ENCODE peak calls at places on chromosomes 5 and 9, in seven cellular contexts. U is BE2C, G is tibial artery, Q is body of pancreas, B is MG63, A is lower lobe of right lung, D is PC-3. T is an unnamed sample.

GRCh38 chr5:33824516-33825195 is 67.1 kb downstream of the ADAMTS12 start:
- DNase-seq in Q (no peak), B (no peak), U (no peak), G (no peak), D (no peak), A (no peak), T (no peak)

GRCh38 chr5:1800470-1801060 is 642 bp upstream of the NDUFS6 start:
- DNase-seq in A (no peak), G (peak), U (no peak), D (peak), B (no peak), Q (no peak), T (peak)

GRCh38 chr9:2477755-2478154 is 143.8 kb upstream of the VLDLR start:
- DNase-seq in G (no peak), U (no peak), A (no peak), D (peak), Q (no peak), B (no peak), T (no peak)

GRCh38 chr9:133635506-133635902 is 659 bp upstream of the DBH start:
- DNase-seq in B (no peak), G (no peak), U (no peak), D (no peak), A (no peak), Q (no peak), T (no peak)

GRCh38 chr5:151523335-151523734 is 67.8 kb downstream of the FAT2 start:
- DNase-seq in B (peak), D (peak), Q (no peak), U (peak), G (no peak), A (no peak), T (peak)

GRCh38 chr9:6014668-6015270 is 655 bp downstream of the RANBP6 start:
- DNase-seq in G (no peak), A (no peak), B (no peak), U (no peak), Q (no peak), D (peak), T (peak)

GRCh38 chr5:176870110-176870591 is 29.0 kb downstream of the HK3 start:
- DNase-seq in B (peak), Q (peak), A (no peak), G (no peak), D (peak), U (peak), T (peak)

GRCh38 chr5:41670854-41671791 is 160.7 kb upstream of the PLCXD3 start:
- DNase-seq in B (no peak), U (no peak), Q (no peak), G (no peak), D (no peak), A (no peak), T (no peak)

GRCh38 chr5:10499776-10500175 is 58.1 kb downstream of the ROPN1L start:
- DNase-seq in A (no peak), D (no peak), G (no peak), B (peak), U (no peak), Q (no peak), T (no peak)

GRCh38 chr9:20532584-20532983 is 89.7 kb downstream of the MLLT3 start:
- DNase-seq in A (no peak), Q (no peak), U (no peak), D (no peak), G (no peak), B (no peak), T (no peak)

GRCh38 chr5:118468085-118468484 is 520.3 kb downstream of the DTWD2 start:
- DNase-seq in G (no peak), D (no peak), U (no peak), A (no peak), Q (no peak), B (no peak), T (no peak)

GRCh38 chr9:131735238-131736181 is 4.4 kb downstream of the RAPGEF1 start:
- DNase-seq in G (no peak), U (no peak), B (no peak), Q (no peak), A (no peak), D (peak), T (no peak)

GRCh38 chr5:156913719-156914370 is 49.2 kb downstream of the TIMD4 start:
- DNase-seq in Q (no peak), A (no peak), U (no peak), D (no peak), B (no peak), G (no peak), T (no peak)

GRCh38 chr5:150396247-150396646 is 16.5 kb downstream of the CD74 start:
- DNase-seq in G (no peak), B (no peak), Q (no peak), U (no peak), D (no peak), A (no peak), T (no peak)

GRCh38 chr9:6909186-6909585 is 151.4 kb downstream of the KDM4C start:
- DNase-seq in G (no peak), A (no peak), Q (no peak), B (no peak), D (no peak), U (no peak), T (no peak)

GRCh38 chr5:112637343-112637742 is 100.3 kb upstream of the APC start:
- DNase-seq in B (no peak), D (no peak), U (no peak), Q (no peak), A (no peak), G (no peak), T (no peak)

GRCh38 chr5:14268236-14268701 is 125.1 kb downstream of the TRIO start:
- DNase-seq in A (no peak), U (peak), G (no peak), Q (no peak), B (peak), D (peak), T (peak)

GRCh38 chr9:124869986-124870560 is 8.1 kb downstream of the ARPC5L start:
- DNase-seq in A (peak), Q (peak), D (peak), U (no peak), G (no peak), B (no peak), T (peak)

GRCh38 chr5:50968296-50969206 is 302.1 kb downstream of the PARP8 start:
- DNase-seq in U (no peak), Q (no peak), A (no peak), G (no peak), D (no peak), B (no peak), T (no peak)

GRCh38 chr9:105088499-105088898 is 156.0 kb upstream of the SLC44A1 start:
- DNase-seq in Q (no peak), B (no peak), D (no peak), A (no peak), G (no peak), U (no peak), T (no peak)

GRCh38 chr9:81557957-81558791 is 131.2 kb downstream of the TLE1 start:
- DNase-seq in B (no peak), D (peak), U (no peak), Q (peak), A (no peak), G (no peak), T (peak)

GRCh38 chr9:95626885-95627558 is 110.3 kb upstream of the PTCH1 start:
- DNase-seq in U (no peak), A (peak), D (no peak), B (no peak), G (peak), Q (peak), T (no peak)

GRCh38 chr9:101564252-101564651 is 30.5 kb downstream of the PPP3R2 start:
- DNase-seq in U (no peak), Q (no peak), B (no peak), D (no peak), A (no peak), G (no peak), T (no peak)

GRCh38 chr9:136352682-136353081 is 10.9 kb downstream of the DNLZ start:
- DNase-seq in G (no peak), Q (no peak), B (no peak), A (peak), U (no peak), D (no peak), T (no peak)

GRCh38 chr9:69058101-69058500 is 22.5 kb downstream of the FXN start:
- DNase-seq in B (no peak), U (no peak), G (no peak), Q (no peak), D (no peak), A (no peak), T (no peak)

GRCh38 chr5:66981705-66982387 is 214.8 kb downstream of the CD180 start:
- DNase-seq in U (no peak), A (no peak), B (no peak), Q (no peak), G (no peak), D (no peak), T (no peak)

GRCh38 chr9:105646879-105647594 is 15.2 kb upstream of the TAL2 start:
- DNase-seq in A (no peak), D (no peak), Q (no peak), U (peak), B (no peak), G (no peak), T (no peak)

GRCh38 chr9:31136524-31136923 is 1247.9 kb upstream of the ACO1 start:
- DNase-seq in Q (no peak), U (no peak), D (no peak), G (no peak), B (no peak), A (no peak), T (no peak)

GRCh38 chr5:167634432-167634831 is 657.0 kb upstream of the WWC1 start:
- DNase-seq in A (no peak), U (no peak), G (no peak), Q (no peak), D (no peak), B (no peak), T (peak)

GRCh38 chr5:142235050-142235797 is 89.6 kb downstream of the SPRY4 start:
- DNase-seq in G (no peak), Q (no peak), U (no peak), D (peak), A (no peak), B (no peak), T (peak)

GRCh38 chr5:90866915-90867715 is 308.5 kb downstream of the ADGRV1 start:
- DNase-seq in Q (no peak), G (no peak), A (no peak), B (peak), U (no peak), D (no peak), T (no peak)

GRCh38 chr9:88017086-88017485 is 42.8 kb upstream of the CDK20 start:
- DNase-seq in B (no peak), D (no peak), U (no peak), Q (no peak), G (no peak), A (no peak), T (no peak)

GRCh38 chr9:73155389-73155788 is 3.7 kb downstream of the ANXA1 start:
- DNase-seq in G (no peak), D (no peak), U (no peak), A (no peak), Q (no peak), B (no peak), T (peak)

GRCh38 chr9:128298535-128299482 is 22.7 kb downstream of the SWI5 start:
- DNase-seq in Q (no peak), U (no peak), A (no peak), D (peak), B (no peak), G (no peak), T (peak)

GRCh38 chr9:36204906-36205547 is 14.3 kb downstream of the CLTA start:
- DNase-seq in B (peak), U (peak), A (no peak), D (no peak), Q (no peak), G (no peak), T (peak)

GRCh38 chr5:8134609-8135008 is 265.7 kb downstream of the MTRR start:
- DNase-seq in U (no peak), A (no peak), B (no peak), Q (no peak), D (no peak), G (no peak), T (no peak)

GRCh38 chr9:93500571-93501298 is 47.4 kb upstream of the FAM120AOS start:
- DNase-seq in Q (no peak), G (no peak), U (no peak), A (no peak), D (no peak), B (no peak), T (no peak)

GRCh38 chr9:93496285-93496684 is 42.9 kb upstream of the FAM120AOS start:
- DNase-seq in Q (no peak), U (no peak), D (no peak), A (no peak), B (no peak), G (no peak), T (peak)

GRCh38 chr9:93503381-93503780 is 50.0 kb upstream of the FAM120AOS start:
- DNase-seq in U (no peak), B (no peak), G (no peak), Q (no peak), D (no peak), A (no peak), T (no peak)

GRCh38 chr9:93505518-93506123 is 52.2 kb upstream of the FAM120AOS start:
- DNase-seq in A (no peak), U (no peak), Q (no peak), D (no peak), G (no peak), B (no peak), T (no peak)

GRCh38 chr9:93501406-93501805 is 48.0 kb upstream of the FAM120AOS start:
- DNase-seq in D (no peak), A (no peak), Q (no peak), G (no peak), B (no peak), U (no peak), T (no peak)
- H3K4me3 ChIP-seq in D (peak), A (peak), Q (no peak), G (peak), B (no peak), U (no peak), T (no peak)

DNA sequence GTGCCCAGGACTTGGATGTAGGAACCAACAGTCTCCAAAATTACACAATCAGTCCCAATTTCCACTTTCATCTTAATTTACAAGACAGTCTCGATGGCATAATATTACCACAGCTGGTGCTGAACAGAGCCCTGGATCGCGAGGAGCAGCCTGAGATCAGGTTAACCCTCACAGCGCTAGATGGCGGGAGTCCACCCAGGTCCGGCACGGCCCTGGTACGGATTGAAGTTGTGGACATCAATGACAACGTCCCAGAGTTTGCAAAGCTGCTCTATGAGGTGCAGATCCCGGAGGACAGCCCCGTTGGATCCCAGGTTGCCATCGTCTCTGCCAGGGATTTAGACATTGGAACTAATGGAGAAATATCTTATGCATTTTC is 837 bp downstream of the PCDHB2 start:
- DNase-seq in U (no peak), D (no peak), B (no peak), A (no peak), G (no peak), Q (no peak), T (no peak)
- H3K4me3 ChIP-seq in U (peak), D (peak), B (peak), A (peak), G (peak), Q (no peak), T (no peak)

GRCh38 chr9:107894572-107895261 is 405.1 kb upstream of the KLF4 start:
- DNase-seq in G (no peak), Q (no peak), U (peak), A (no peak), D (no peak), B (no peak), T (no peak)
- H3K4me3 ChIP-seq in G (no peak), Q (no peak), U (no peak), A (no peak), D (no peak), B (no peak), T (no peak)

GRCh38 chr5:267716-268115 is 3.7 kb upstream of the PDCD6 start:
- DNase-seq in U (no peak), D (no peak), B (no peak), G (no peak), Q (no peak), A (no peak), T (no peak)

GRCh38 chr5:270340-270739 is 1.1 kb upstream of the PDCD6 start:
- DNase-seq in A (no peak), Q (no peak), D (no peak), U (no peak), G (no peak), B (no peak), T (no peak)

DNA sequence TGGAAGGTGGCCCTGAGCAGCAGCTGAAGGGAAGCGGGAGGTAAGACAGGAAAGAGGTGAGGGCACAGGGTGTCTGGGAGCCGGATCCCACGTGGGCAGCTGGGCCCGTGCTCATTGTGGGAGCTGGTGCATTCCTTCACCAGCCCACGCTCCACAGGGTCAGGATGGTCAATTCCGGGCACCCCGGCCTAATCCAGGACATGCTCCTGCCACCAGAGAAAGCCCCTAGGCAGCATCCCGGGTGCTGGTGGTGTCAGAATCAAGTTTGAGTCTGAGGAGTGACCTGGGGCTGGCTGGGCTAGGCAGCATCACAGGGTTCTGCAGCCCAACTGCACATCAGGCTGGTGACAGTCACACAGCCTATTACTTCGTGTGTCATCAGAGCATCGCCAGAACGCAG is 7.1 kb upstream of the PDCD6 start:
- DNase-seq in D (no peak), G (no peak), B (no peak), U (no peak), Q (no peak), A (no peak), T (no peak)
- H3K4me3 ChIP-seq in D (no peak), G (no peak), B (no peak), U (no peak), Q (no peak), A (no peak), T (no peak)

DNA sequence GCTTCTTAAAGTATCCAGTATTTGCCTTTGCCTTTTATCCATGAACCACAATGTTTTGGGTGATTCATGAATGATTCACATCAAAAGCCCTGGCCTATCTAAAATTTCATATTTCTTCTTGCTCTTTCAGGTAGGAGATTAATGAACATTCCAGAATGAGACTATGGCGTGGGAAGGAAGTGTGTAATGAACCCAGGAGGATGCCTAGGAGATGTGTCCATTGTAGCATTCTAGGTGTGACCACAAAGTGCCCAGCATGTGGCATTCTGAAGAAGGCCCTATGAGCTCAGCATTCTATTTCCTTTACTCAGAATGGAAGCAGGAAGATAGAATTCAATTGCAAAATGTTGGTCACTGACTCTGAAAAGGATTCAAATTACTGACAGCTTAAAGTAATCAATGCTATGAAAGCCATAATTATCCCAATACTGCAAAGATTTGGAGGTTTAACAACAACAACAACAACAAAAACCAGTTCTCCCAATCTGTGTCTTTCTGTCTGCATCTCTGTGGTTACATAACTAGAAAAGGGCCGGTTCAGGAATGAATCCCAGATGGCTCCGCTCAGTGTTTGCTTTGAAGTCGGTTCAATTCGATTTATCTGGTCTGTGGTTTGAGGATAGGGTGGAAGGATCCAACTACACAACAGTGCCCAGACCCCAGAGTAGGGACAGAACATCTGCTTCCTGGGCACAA is 126.7 kb downstream of the FOXD1 start:
- DNase-seq in D (peak), B (peak), A (no peak), Q (no peak), U (no peak), G (no peak), T (peak)
- H3K4me3 ChIP-seq in D (no peak), B (no peak), A (no peak), Q (no peak), U (no peak), G (no peak), T (no peak)

T was measured in epithelial cell of esophagus.